ENCODE peak calls at places on chromosomes 3 and 15, in eight cellular contexts. One of them, this sample, is unnamed.

GRCh38 chr3:177041021-177041729 is 156.1 kb downstream of the TBL1XR1 start:
- ATAC-seq in upper lobe of left lung: peak
- ATAC-seq in GM23338: peak
- ATAC-seq in K562: peak
- ATAC-seq in GM12878: peak
- ATAC-seq in Panc1: no peak
- ATAC-seq in HCT116: peak
- ATAC-seq in HepG2: peak
- ATAC-seq in this sample: peak

GRCh38 chr3:30597769-30598134 is 8.6 kb upstream of the TGFBR2 start:
- ATAC-seq in upper lobe of left lung: no peak
- ATAC-seq in GM23338: no peak
- ATAC-seq in K562: no peak
- ATAC-seq in GM12878: no peak
- ATAC-seq in Panc1: no peak
- ATAC-seq in HCT116: peak
- ATAC-seq in HepG2: peak
- ATAC-seq in this sample: no peak

GRCh38 chr3:28606283-28606682 is 257.7 kb upstream of the AZI2 start:
- ATAC-seq in upper lobe of left lung: no peak
- ATAC-seq in GM23338: peak
- ATAC-seq in K562: no peak
- ATAC-seq in GM12878: no peak
- ATAC-seq in Panc1: no peak
- ATAC-seq in HCT116: no peak
- ATAC-seq in HepG2: no peak
- ATAC-seq in this sample: no peak

GRCh38 chr15:70556804-70557203 is 206.6 kb downstream of the UACA start:
- ATAC-seq in upper lobe of left lung: no peak
- ATAC-seq in GM23338: no peak
- ATAC-seq in K562: no peak
- ATAC-seq in GM12878: no peak
- ATAC-seq in Panc1: no peak
- ATAC-seq in HCT116: no peak
- ATAC-seq in HepG2: no peak
- ATAC-seq in this sample: no peak

GRCh38 chr15:71565006-71565405 is 245.3 kb upstream of the NR2E3 start:
- ATAC-seq in upper lobe of left lung: no peak
- ATAC-seq in GM23338: no peak
- ATAC-seq in K562: no peak
- ATAC-seq in GM12878: no peak
- ATAC-seq in Panc1: no peak
- ATAC-seq in HCT116: no peak
- ATAC-seq in HepG2: no peak
- ATAC-seq in this sample: no peak

GRCh38 chr15:69565066-69565465 is 112.4 kb downstream of the RPLP1 start:
- ATAC-seq in upper lobe of left lung: no peak
- ATAC-seq in GM23338: no peak
- ATAC-seq in K562: no peak
- ATAC-seq in GM12878: no peak
- ATAC-seq in Panc1: no peak
- ATAC-seq in HCT116: no peak
- ATAC-seq in HepG2: no peak
- ATAC-seq in this sample: no peak

GRCh38 chr3:190504354-190505125 is 9.3 kb upstream of the IL1RAP start:
- ATAC-seq in upper lobe of left lung: no peak
- ATAC-seq in GM23338: peak
- ATAC-seq in K562: no peak
- ATAC-seq in GM12878: peak
- ATAC-seq in Panc1: no peak
- ATAC-seq in HCT116: peak
- ATAC-seq in HepG2: peak
- ATAC-seq in this sample: no peak

GRCh38 chr3:28575748-28576589 is 227.3 kb upstream of the AZI2 start:
- ATAC-seq in upper lobe of left lung: peak
- ATAC-seq in GM23338: peak
- ATAC-seq in K562: no peak
- ATAC-seq in GM12878: no peak
- ATAC-seq in Panc1: no peak
- ATAC-seq in HCT116: no peak
- ATAC-seq in HepG2: peak
- ATAC-seq in this sample: peak

GRCh38 chr3:122084795-122085194 is 29.6 kb downstream of the CD86 start:
- ATAC-seq in upper lobe of left lung: no peak
- ATAC-seq in GM23338: no peak
- ATAC-seq in K562: no peak
- ATAC-seq in GM12878: no peak
- ATAC-seq in Panc1: no peak
- ATAC-seq in HCT116: no peak
- ATAC-seq in HepG2: no peak
- ATAC-seq in this sample: no peak

GRCh38 chr3:128734523-128735189 is 8.7 kb downstream of the RAB7A start:
- ATAC-seq in upper lobe of left lung: no peak
- ATAC-seq in GM23338: no peak
- ATAC-seq in K562: no peak
- ATAC-seq in GM12878: peak
- ATAC-seq in Panc1: no peak
- ATAC-seq in HCT116: no peak
- ATAC-seq in HepG2: no peak
- ATAC-seq in this sample: no peak

GRCh38 chr15:92653836-92654524 is 1.6 kb downstream of the FAM174B start:
- ATAC-seq in upper lobe of left lung: peak
- ATAC-seq in GM23338: peak
- ATAC-seq in K562: peak
- ATAC-seq in GM12878: peak
- ATAC-seq in Panc1: peak
- ATAC-seq in HCT116: no peak
- ATAC-seq in HepG2: peak
- ATAC-seq in this sample: peak

GRCh38 chr3:134277271-134277670 is 26.6 kb upstream of the RYK start:
- ATAC-seq in upper lobe of left lung: no peak
- ATAC-seq in GM23338: no peak
- ATAC-seq in K562: no peak
- ATAC-seq in GM12878: no peak
- ATAC-seq in Panc1: no peak
- ATAC-seq in HCT116: no peak
- ATAC-seq in HepG2: no peak
- ATAC-seq in this sample: no peak

GRCh38 chr3:29354894-29355293 is 74.0 kb downstream of the RBMS3 start:
- ATAC-seq in upper lobe of left lung: no peak
- ATAC-seq in GM23338: no peak
- ATAC-seq in K562: no peak
- ATAC-seq in GM12878: peak
- ATAC-seq in Panc1: no peak
- ATAC-seq in HCT116: no peak
- ATAC-seq in HepG2: no peak
- ATAC-seq in this sample: no peak

GRCh38 chr15:41940441-41940857 is 31.9 kb downstream of the EHD4 start:
- ATAC-seq in upper lobe of left lung: no peak
- ATAC-seq in GM23338: no peak
- ATAC-seq in K562: no peak
- ATAC-seq in GM12878: no peak
- ATAC-seq in Panc1: peak
- ATAC-seq in HCT116: peak
- ATAC-seq in HepG2: no peak
- ATAC-seq in this sample: no peak

GRCh38 chr15:79265167-79265566 is 17.4 kb upstream of the ANKRD34C start:
- ATAC-seq in upper lobe of left lung: no peak
- ATAC-seq in GM23338: peak
- ATAC-seq in K562: no peak
- ATAC-seq in GM12878: no peak
- ATAC-seq in Panc1: no peak
- ATAC-seq in HCT116: peak
- ATAC-seq in HepG2: no peak
- ATAC-seq in this sample: no peak

GRCh38 chr3:148173836-148174235 is 523.9 kb upstream of the AGTR1 start:
- ATAC-seq in upper lobe of left lung: no peak
- ATAC-seq in GM23338: no peak
- ATAC-seq in K562: no peak
- ATAC-seq in GM12878: peak
- ATAC-seq in Panc1: no peak
- ATAC-seq in HCT116: no peak
- ATAC-seq in HepG2: no peak
- ATAC-seq in this sample: no peak

GRCh38 chr3:135056084-135056730 is 261.1 kb downstream of the EPHB1 start:
- ATAC-seq in upper lobe of left lung: no peak
- ATAC-seq in GM23338: no peak
- ATAC-seq in K562: no peak
- ATAC-seq in GM12878: no peak
- ATAC-seq in Panc1: peak
- ATAC-seq in HCT116: peak
- ATAC-seq in HepG2: no peak
- ATAC-seq in this sample: no peak

GRCh38 chr15:101060576-101061551 is 141.7 kb downstream of the LRRK1 start:
- ATAC-seq in upper lobe of left lung: no peak
- ATAC-seq in GM23338: no peak
- ATAC-seq in K562: no peak
- ATAC-seq in GM12878: no peak
- ATAC-seq in Panc1: no peak
- ATAC-seq in HCT116: no peak
- ATAC-seq in HepG2: no peak
- ATAC-seq in this sample: no peak
- TF ChIP-seq POLR2AphosphoS5 in upper lobe of left lung: no peak
- TF ChIP-seq POLR2AphosphoS5 in GM23338: no peak
- TF ChIP-seq POLR2AphosphoS5 in K562: no peak
- TF ChIP-seq POLR2AphosphoS5 in GM12878: no peak
- TF ChIP-seq POLR2AphosphoS5 in Panc1: no peak
- TF ChIP-seq POLR2AphosphoS5 in HCT116: no peak
- TF ChIP-seq POLR2AphosphoS5 in HepG2: no peak
- TF ChIP-seq POLR2AphosphoS5 in this sample: no peak

DNA sequence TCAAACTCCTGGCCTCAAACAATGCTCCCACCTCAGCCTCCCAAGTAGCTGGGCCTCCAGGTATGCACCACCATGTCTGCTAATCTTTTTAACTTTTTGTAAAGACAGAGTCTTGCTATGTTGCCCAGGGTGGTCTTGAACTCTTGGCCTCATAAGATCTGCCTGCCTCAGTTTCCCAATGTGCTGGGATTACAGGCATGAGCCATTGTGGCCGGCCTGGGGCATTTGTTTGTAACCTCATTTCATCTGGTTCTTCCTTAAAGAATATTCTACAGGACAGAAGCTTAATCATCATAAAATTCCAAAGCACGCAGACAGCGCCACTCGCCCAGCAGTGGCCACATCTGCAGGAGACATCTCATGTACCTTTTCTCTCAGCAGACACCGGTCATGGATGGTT is 23.6 kb upstream of the CYFIP1 start:
- ATAC-seq in upper lobe of left lung: no peak
- ATAC-seq in GM23338: no peak
- ATAC-seq in K562: no peak
- ATAC-seq in GM12878: no peak
- ATAC-seq in Panc1: no peak
- ATAC-seq in HCT116: no peak
- ATAC-seq in HepG2: no peak
- ATAC-seq in this sample: no peak
- TF ChIP-seq CTCF in upper lobe of left lung: no peak
- TF ChIP-seq CTCF in GM23338: no peak
- TF ChIP-seq CTCF in K562: no peak
- TF ChIP-seq CTCF in GM12878: no peak
- TF ChIP-seq CTCF in Panc1: no peak
- TF ChIP-seq CTCF in HCT116: peak
- TF ChIP-seq CTCF in HepG2: no peak
- TF ChIP-seq CTCF in this sample: no peak

GRCh38 chr3:40995271-40995670 is 204.0 kb upstream of the CTNNB1 start:
- ATAC-seq in upper lobe of left lung: no peak
- ATAC-seq in GM23338: no peak
- ATAC-seq in K562: no peak
- ATAC-seq in GM12878: no peak
- ATAC-seq in Panc1: no peak
- ATAC-seq in HCT116: no peak
- ATAC-seq in HepG2: no peak
- ATAC-seq in this sample: no peak

GRCh38 chr3:40997711-40998519 is 201.4 kb upstream of the CTNNB1 start:
- ATAC-seq in upper lobe of left lung: no peak
- ATAC-seq in GM23338: no peak
- ATAC-seq in K562: no peak
- ATAC-seq in GM12878: no peak
- ATAC-seq in Panc1: no peak
- ATAC-seq in HCT116: no peak
- ATAC-seq in HepG2: no peak
- ATAC-seq in this sample: no peak

GRCh38 chr3:40996382-40996781 is 202.9 kb upstream of the CTNNB1 start:
- ATAC-seq in upper lobe of left lung: no peak
- ATAC-seq in GM23338: peak
- ATAC-seq in K562: no peak
- ATAC-seq in GM12878: no peak
- ATAC-seq in Panc1: no peak
- ATAC-seq in HCT116: no peak
- ATAC-seq in HepG2: no peak
- ATAC-seq in this sample: no peak

GRCh38 chr3:40994611-40995010 is 204.7 kb upstream of the CTNNB1 start:
- ATAC-seq in upper lobe of left lung: no peak
- ATAC-seq in GM23338: no peak
- ATAC-seq in K562: no peak
- ATAC-seq in GM12878: no peak
- ATAC-seq in Panc1: no peak
- ATAC-seq in HCT116: no peak
- ATAC-seq in HepG2: no peak
- ATAC-seq in this sample: no peak

DNA sequence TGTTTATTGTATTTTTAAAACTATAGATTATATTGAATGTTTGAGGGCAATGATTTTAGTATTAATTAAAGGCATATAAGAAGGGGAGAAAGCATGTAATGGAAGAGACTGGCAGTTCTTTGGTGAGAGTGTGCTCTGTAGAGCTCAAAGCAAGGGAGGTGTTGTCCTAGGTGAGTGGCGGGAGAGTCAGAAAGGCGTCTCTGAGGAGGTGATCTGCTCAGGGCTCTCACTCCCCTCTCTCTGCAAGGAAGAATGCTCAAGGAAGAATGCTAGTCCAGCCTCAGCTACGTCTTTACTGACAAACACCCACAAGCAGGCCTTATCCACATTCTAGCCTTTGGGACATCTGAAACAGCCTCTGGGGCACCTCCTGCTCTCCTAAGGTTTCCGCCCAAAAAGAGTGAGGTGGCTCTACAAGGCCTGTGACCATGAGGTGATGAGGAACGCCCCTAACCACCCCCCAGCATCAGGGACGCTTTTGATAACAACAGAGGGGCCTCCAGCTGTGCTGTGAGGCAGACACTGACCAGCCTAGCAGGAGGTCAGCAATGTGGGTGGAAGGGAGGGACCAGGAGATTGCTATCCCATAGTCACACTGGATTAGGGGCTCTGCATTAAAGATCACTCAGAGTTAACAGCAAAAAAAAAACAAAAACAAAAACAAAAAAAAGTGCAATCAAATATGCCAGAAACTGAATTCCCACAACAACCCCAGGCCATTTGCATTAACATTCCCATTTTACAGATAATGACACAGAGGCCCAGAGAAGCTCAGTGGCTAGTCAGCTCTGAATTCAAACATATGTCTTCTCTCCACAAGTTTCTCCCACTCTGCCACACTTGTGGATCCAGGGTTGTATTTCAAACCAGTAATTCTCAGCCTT is 202.2 kb upstream of the CTNNB1 start:
- ATAC-seq in upper lobe of left lung: no peak
- ATAC-seq in GM23338: peak
- ATAC-seq in K562: peak
- ATAC-seq in GM12878: no peak
- ATAC-seq in Panc1: no peak
- ATAC-seq in HCT116: no peak
- ATAC-seq in HepG2: no peak
- ATAC-seq in this sample: no peak
- TF ChIP-seq POLR2AphosphoS5 in upper lobe of left lung: no peak
- TF ChIP-seq POLR2AphosphoS5 in GM23338: no peak
- TF ChIP-seq POLR2AphosphoS5 in K562: no peak
- TF ChIP-seq POLR2AphosphoS5 in GM12878: no peak
- TF ChIP-seq POLR2AphosphoS5 in Panc1: no peak
- TF ChIP-seq POLR2AphosphoS5 in HCT116: no peak
- TF ChIP-seq POLR2AphosphoS5 in HepG2: no peak
- TF ChIP-seq POLR2AphosphoS5 in this sample: no peak

GRCh38 chr3:36871379-36872126 is 73.3 kb downstream of the TRANK1 start:
- ATAC-seq in upper lobe of left lung: no peak
- ATAC-seq in GM23338: no peak
- ATAC-seq in K562: no peak
- ATAC-seq in GM12878: no peak
- ATAC-seq in Panc1: no peak
- ATAC-seq in HCT116: peak
- ATAC-seq in HepG2: peak
- ATAC-seq in this sample: no peak
- TF ChIP-seq CTCF in upper lobe of left lung: no peak
- TF ChIP-seq CTCF in GM23338: peak
- TF ChIP-seq CTCF in K562: no peak
- TF ChIP-seq CTCF in GM12878: no peak
- TF ChIP-seq CTCF in Panc1: peak
- TF ChIP-seq CTCF in HCT116: peak
- TF ChIP-seq CTCF in HepG2: no peak
- TF ChIP-seq CTCF in this sample: no peak